ENCODE peak calls at places on chromosomes 7 and 10, in five cellular contexts. S, H, I, C and L are unnamed samples.

GRCh38 chr7:127251048-127251451 is 1.7 kb downstream of the GRM8 start:
- DNase-seq in S (no peak), H (no peak), I (no peak), C (no peak), L (no peak)

GRCh38 chr10:124650820-124651401 is 93.3 kb downstream of the FAM53B start:
- DNase-seq in S (peak), H (no peak), I (peak), C (no peak), L (peak)

GRCh38 chr10:89683911-89684310 is 17.5 kb upstream of the KIF20B start:
- DNase-seq in S (no peak), H (no peak), I (no peak), C (no peak), L (no peak)

GRCh38 chr7:94623820-94624219 is 32.1 kb downstream of the SGCE start:
- DNase-seq in S (no peak), H (no peak), I (no peak), C (no peak), L (no peak)

GRCh38 chr10:126468876-126469643 is 80.8 kb upstream of the ADAM12 start:
- DNase-seq in S (no peak), H (no peak), I (no peak), C (no peak), L (no peak)

GRCh38 chr10:80408198-80409085 is at the start of gene PRXL2A:
- DNase-seq in S (peak), H (peak), I (no peak), C (peak), L (peak)

GRCh38 chr7:88040694-88041093 is 106.6 kb downstream of the ADAM22 start:
- DNase-seq in S (no peak), H (no peak), I (no peak), C (no peak), L (no peak)

GRCh38 chr10:46268076-46268881 is 18.5 kb upstream of the ANTXRL start:
- DNase-seq in S (no peak), H (no peak), I (peak), C (no peak), L (peak)

GRCh38 chr7:99543916-99544315 is 8.0 kb downstream of the FAM200A start:
- DNase-seq in S (no peak), H (no peak), I (no peak), C (no peak), L (no peak)

GRCh38 chr7:127798769-127799372 is 146.9 kb downstream of the SND1 start:
- DNase-seq in S (no peak), H (no peak), I (no peak), C (no peak), L (no peak)

GRCh38 chr10:107409517-107409916 is 245.0 kb upstream of the SORCS1 start:
- DNase-seq in S (no peak), H (no peak), I (no peak), C (no peak), L (no peak)

GRCh38 chr10:98418596-98419265 is 3.7 kb upstream of the PYROXD2 start:
- DNase-seq in S (no peak), H (no peak), I (no peak), C (no peak), L (no peak)

GRCh38 chr10:95281206-95281605 is 9.6 kb downstream of the PDLIM1 start:
- DNase-seq in S (no peak), H (no peak), I (no peak), C (no peak), L (no peak)

GRCh38 chr7:5218564-5219360 is 28.7 kb downstream of the WIPI2 start:
- DNase-seq in S (peak), H (no peak), I (peak), C (no peak), L (peak)

GRCh38 chr10:48772059-48772458 is 87.4 kb downstream of the WDFY4 start:
- DNase-seq in S (no peak), H (no peak), I (no peak), C (no peak), L (no peak)

GRCh38 chr10:119494224-119495060 is 48.1 kb downstream of the RGS10 start:
- DNase-seq in S (no peak), H (no peak), I (no peak), C (no peak), L (no peak)

GRCh38 chr7:131843862-131844261 is 287.4 kb upstream of the PODXL start:
- DNase-seq in S (no peak), H (no peak), I (no peak), C (no peak), L (no peak)

GRCh38 chr7:15755061-15755460 is 68.6 kb upstream of the MEOX2 start:
- DNase-seq in S (no peak), H (no peak), I (no peak), C (no peak), L (no peak)

GRCh38 chr10:106043833-106044232 is 1120.7 kb downstream of the SORCS1 start:
- DNase-seq in S (no peak), H (no peak), I (no peak), C (no peak), L (no peak)

GRCh38 chr7:121398246-121398645 is 2.1 kb upstream of the FAM3C start:
- DNase-seq in S (no peak), H (no peak), I (no peak), C (no peak), L (no peak)

GRCh38 chr10:1939016-1939415 is 201.7 kb upstream of the ADARB2 start:
- DNase-seq in S (no peak), H (no peak), I (no peak), C (no peak), L (no peak)

GRCh38 chr7:8003077-8003476 is 34.5 kb downstream of the GLCCI1 start:
- DNase-seq in S (no peak), H (no peak), I (no peak), C (no peak), L (no peak)

GRCh38 chr7:121752706-121753105 is 120.3 kb upstream of the PTPRZ1 start:
- DNase-seq in S (no peak), H (no peak), I (no peak), C (no peak), L (no peak)

GRCh38 chr7:68269410-68269809 is 1272.8 kb downstream of the TYW1 start:
- DNase-seq in S (no peak), H (no peak), I (no peak), C (no peak), L (no peak)

GRCh38 chr10:104766341-104766740 is 125.3 kb downstream of the SORCS3 start:
- DNase-seq in S (no peak), H (no peak), I (no peak), C (no peak), L (no peak)

GRCh38 chr7:66247387-66248078 is 42.4 kb downstream of the TPST1 start:
- DNase-seq in S (no peak), H (no peak), I (no peak), C (no peak), L (no peak)

GRCh38 chr10:88417337-88417736 is 165.8 kb downstream of the RNLS start:
- DNase-seq in S (no peak), H (no peak), I (no peak), C (no peak), L (no peak)

GRCh38 chr10:123608047-123608446 is 58.1 kb upstream of the GPR26 start:
- DNase-seq in S (no peak), H (no peak), I (no peak), C (no peak), L (no peak)

GRCh38 chr7:75054744-75055527 is 18.7 kb downstream of the RCC1L start:
- DNase-seq in S (no peak), H (no peak), I (no peak), C (no peak), L (no peak)

GRCh38 chr7:19296617-19297016 is 151.4 kb upstream of the FERD3L start:
- DNase-seq in S (no peak), H (no peak), I (no peak), C (no peak), L (no peak)

GRCh38 chr7:129103561-129104324 is 40.8 kb upstream of the TSPAN33 start:
- DNase-seq in S (no peak), H (no peak), I (no peak), C (no peak), L (no peak)

GRCh38 chr10:60853672-60854071 is 75.4 kb downstream of the CDK1 start:
- DNase-seq in S (no peak), H (no peak), I (no peak), C (no peak), L (no peak)

GRCh38 chr10:27240212-27240890 is at the start of gene ACBD5:
- DNase-seq in S (peak), H (no peak), I (peak), C (peak), L (no peak)
- TF ChIP-seq POLR2A in S (peak), H (peak), I (peak), C (peak), L (no peak)

GRCh38 chr10:5905854-5906507 is 15.9 kb downstream of the FBH1 start:
- DNase-seq in S (no peak), H (no peak), I (no peak), C (no peak), L (no peak)

GRCh38 chr10:5903563-5903962 is 13.5 kb downstream of the FBH1 start:
- DNase-seq in S (no peak), H (no peak), I (no peak), C (no peak), L (no peak)

GRCh38 chr10:5904227-5904626 is 14.2 kb downstream of the FBH1 start:
- DNase-seq in S (peak), H (no peak), I (peak), C (no peak), L (peak)

GRCh38 chr10:5900247-5900646 is 10.2 kb downstream of the FBH1 start:
- DNase-seq in S (no peak), H (no peak), I (no peak), C (no peak), L (no peak)

DNA sequence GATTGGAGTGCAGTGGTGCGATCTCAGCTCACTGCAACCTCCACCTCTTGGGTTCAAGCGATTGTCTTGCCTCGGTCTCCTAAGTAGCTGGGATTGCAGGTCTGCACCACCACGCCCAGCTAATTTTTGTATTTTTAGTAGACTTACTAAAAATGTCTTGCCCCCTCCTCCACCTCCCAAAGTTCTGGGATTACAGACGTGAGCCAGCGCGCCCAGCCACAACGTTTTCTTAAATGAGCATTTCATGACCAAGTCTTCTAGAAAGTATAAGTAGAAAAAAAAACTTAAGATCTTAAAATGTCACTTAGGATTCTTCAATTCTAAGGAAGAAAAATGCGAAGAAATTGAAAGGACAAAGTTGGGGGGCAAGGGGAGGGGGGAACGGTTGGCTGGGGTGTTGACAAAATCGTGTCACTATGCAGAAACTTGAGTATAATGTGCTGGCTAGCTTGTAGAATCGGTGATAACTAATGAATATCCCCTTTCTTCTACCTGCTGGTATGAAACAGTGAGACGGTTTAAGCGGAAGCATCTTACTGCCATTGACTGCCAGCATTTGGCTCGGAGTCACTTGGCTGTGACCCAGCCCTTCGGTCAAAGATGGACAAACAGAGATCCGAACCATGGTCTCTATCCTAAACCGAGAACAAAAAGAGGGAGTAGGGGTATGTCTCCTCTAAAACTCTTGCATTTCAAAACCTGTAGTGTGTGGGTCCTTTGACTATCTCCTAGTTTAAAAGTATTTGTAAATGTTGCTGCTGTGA is 12.7 kb downstream of the FBH1 start:
- DNase-seq in S (no peak), H (no peak), I (no peak), C (no peak), L (no peak)
- TF ChIP-seq TAF1 in S (no peak), H (no peak), I (no peak), C (no peak), L (no peak)

DNA sequence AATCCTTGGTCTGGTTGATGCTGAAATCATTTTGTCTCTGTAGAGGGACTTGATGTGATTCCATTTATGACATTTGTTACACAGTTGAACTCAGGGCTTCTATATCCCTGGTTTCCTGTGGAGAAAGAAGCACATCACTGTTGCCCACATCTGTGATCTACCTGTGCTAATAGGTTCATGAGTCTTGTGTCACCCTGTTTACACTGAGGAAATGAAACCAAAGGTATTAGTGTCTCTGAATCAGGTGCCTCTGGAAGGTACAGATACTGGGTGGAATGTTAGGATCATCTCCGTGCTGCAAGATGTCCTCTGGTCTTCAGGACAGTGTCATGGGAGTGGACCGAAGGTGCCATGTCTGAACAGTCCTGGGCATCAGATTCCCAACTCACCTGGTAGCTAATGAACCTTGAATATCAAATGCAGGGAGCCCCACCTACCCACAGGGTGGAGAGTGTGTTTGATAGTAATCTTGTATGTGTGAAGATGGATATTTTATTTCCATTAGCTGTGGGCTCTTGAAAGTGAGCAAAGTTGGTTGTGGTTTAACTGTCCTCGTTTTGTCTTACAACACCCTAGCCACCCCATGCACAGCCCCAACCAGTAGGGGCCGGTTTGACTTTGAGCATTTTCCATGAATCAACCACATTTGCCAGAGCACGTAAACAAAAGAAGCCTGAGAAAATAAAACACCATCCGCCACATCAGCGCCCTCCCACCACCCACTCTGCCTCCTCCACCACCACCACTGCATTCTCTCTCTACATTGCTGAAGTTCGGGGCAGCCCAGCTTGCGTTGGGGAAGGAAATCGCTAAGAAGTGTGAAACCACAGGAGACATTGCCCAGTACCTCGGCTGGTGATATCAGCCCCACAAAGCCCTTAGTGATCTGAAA is 40.7 kb downstream of the TARP start:
- DNase-seq in S (no peak), H (no peak), I (peak), C (no peak), L (no peak)
- TF ChIP-seq POLR2A in S (no peak), H (no peak), I (no peak), C (no peak), L (no peak)

DNA sequence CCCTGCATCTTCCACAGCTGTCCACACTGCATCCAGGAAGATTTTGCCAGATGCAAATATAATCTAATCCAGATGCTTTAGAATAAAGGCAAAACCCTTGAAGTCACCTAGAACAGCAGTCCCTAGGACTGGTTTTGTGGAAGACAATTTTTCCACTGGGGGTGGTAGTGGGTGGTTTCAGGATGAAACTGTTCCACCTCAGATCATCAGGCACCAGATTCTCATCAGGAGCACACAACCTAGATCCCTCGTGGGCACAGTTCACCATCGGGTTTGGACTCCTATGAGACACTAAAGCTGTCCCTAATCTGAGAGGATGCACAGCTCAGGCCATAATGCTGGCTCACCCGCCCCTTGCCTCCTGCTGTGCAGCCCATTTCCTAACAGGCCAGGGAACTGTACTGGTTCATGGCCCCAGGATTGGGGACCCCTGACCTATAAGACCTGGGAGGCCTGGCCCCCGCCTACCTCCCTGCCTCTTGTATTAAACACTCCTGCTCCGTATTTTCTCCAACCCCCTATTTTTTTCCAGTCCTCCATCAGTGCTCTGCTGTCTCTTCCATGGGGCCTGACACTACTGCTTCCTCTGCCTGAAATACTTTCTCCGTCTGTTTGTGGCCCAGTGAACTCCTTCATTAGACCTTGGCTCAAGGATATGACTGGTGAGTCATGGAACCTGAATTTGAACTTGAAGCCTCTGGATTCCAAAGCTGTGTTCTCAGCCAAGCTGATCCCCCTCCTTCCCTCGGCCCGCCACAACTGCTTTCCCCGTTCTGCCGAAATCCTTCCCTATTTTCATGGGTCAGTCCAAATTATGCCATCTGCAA is 79.9 kb upstream of the RHEB start:
- DNase-seq in S (no peak), H (no peak), I (no peak), C (no peak), L (no peak)
- TF ChIP-seq TAF1 in S (no peak), H (no peak), I (no peak), C (no peak), L (no peak)

GRCh38 chr7:1226155-1226901 is 6.3 kb upstream of the UNCX start:
- DNase-seq in S (no peak), H (no peak), I (no peak), C (no peak), L (no peak)
- TF ChIP-seq POLR2A in S (no peak), H (no peak), I (no peak), C (no peak), L (no peak)

DNA sequence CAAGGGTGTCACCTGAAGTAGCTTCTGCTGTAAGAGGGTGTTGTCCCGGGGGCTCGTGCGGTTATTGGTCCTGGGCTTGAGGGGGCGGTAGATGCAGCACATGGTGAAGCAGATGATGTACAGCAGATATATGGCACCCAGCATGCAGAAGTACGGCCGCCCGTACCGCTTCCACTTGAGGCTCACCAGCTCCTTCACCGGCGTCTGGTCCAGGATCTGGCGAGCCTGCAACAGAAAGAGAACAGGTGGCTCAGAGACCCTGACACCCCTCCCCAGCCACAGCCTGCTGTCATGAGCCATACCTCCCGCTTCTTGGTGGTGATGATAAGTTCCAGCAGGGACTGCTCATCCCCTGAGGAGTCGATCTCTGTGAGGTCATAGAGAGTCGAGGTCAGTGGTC is 10.1 kb downstream of the TRPV6 start:
- DNase-seq in S (no peak), H (no peak), I (no peak), C (no peak), L (no peak)
- TF ChIP-seq TAF1 in S (no peak), H (no peak), I (no peak), C (no peak), L (no peak)

GRCh38 chr10:32346551-32347362 is at the start of gene EPC1:
- DNase-seq in S (peak), H (peak), I (peak), C (peak), L (peak)
- TF ChIP-seq POLR2A in S (peak), H (peak), I (peak), C (peak), L (peak)

GRCh38 chr7:25949672-25950487 is 202.1 kb upstream of the NFE2L3 start:
- DNase-seq in S (no peak), H (no peak), I (no peak), C (peak), L (no peak)
- TF ChIP-seq TAF1 in S (peak), H (peak), I (peak), C (no peak), L (peak)

DNA sequence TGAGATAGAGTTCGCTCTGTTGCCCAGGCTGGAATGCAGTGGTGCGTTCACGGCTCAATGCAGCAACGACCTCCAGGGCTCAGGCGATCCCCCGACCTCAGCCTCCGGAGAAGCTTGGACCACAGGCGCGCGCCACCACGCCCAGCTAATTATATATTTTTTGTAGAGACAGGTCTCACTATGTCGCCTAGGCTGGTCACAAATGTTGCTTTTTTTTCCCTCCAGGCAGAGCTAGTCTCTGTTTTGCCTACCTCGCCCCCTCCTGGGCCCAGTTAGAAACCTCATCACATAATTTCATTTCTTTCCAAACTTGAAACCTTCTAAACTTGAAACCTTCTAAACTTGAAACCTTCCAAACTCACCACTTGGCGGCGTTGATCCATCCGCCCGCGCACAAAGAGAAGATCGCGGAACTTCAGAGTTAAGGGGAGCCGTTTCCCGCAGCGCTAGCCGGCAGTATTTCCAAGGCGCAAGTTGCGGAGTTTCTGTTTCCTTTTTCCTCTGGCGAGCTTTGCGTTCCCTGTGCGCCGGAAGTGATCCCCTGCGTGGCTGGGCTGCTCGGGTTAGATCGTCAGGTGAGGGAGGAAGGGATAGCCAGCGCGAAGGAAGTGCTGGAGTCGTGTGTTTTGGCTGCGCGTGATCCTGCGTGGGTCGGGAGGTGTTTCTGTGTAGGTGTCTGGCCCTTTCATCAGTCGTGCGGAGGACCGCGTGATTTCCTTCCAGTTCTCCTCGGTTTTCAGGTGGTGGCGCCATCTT is at the start of gene SSBP1:
- DNase-seq in S (peak), H (peak), I (peak), C (peak), L (peak)
- TF ChIP-seq POLR2A in S (peak), H (peak), I (peak), C (peak), L (peak)